ENCODE peak calls at places on chromosomes 1 and 21, in six cellular contexts. V, B, J, X, Y and D are unnamed samples.
A peak's percentile ranks its signal among the peaks of the same experiment; 100 is the strongest.

GRCh38 chr1:201208236-201208635 is 17.6 kb downstream of the IGFN1 start:
- DNase-seq in V (no peak), B (no peak), J (no peak), X (no peak), Y (no peak), D (no peak)

GRCh38 chr1:96361961-96362360 is 359.6 kb upstream of the PTBP2 start:
- DNase-seq in V (no peak), B (no peak), J (no peak), X (no peak), Y (no peak), D (no peak)

GRCh38 chr1:207264663-207265270 is 56.7 kb upstream of the CD55 start:
- DNase-seq in V (no peak), B (no peak), J (no peak), X (no peak), Y (no peak), D (no peak)

GRCh38 chr1:55869050-55869449 is 653.9 kb upstream of the USP24 start:
- DNase-seq in V (peak; percentile 62), B (no peak), J (no peak), X (no peak), Y (no peak), D (no peak)

GRCh38 chr21:43810505-43811261 is 21.3 kb downstream of the RRP1 start:
- DNase-seq in V (peak; percentile 83), B (peak; percentile 83), J (peak; percentile 78), X (peak; percentile 85), Y (peak; percentile 94), D (peak; percentile 86)

GRCh38 chr1:40829631-40830245 is 32.4 kb downstream of the CITED4 start:
- DNase-seq in V (no peak), B (no peak), J (no peak), X (no peak), Y (no peak), D (no peak)

GRCh38 chr1:115364044-115364775 is 26.2 kb upstream of the NGF start:
- DNase-seq in V (no peak), B (no peak), J (no peak), X (no peak), Y (no peak), D (no peak)

GRCh38 chr1:36023098-36023769 is 60.7 kb upstream of the TEKT2 start:
- DNase-seq in V (no peak), B (peak; percentile 60), J (no peak), X (no peak), Y (no peak), D (peak; percentile 6)

GRCh38 chr1:167165948-167166702 is 54.6 kb upstream of the POU2F1 start:
- DNase-seq in V (peak; percentile 77), B (no peak), J (no peak), X (peak; percentile 58), Y (no peak), D (peak; percentile 80)

GRCh38 chr1:151058682-151059341 is 610 bp downstream of the CDC42SE1 start:
- DNase-seq in V (peak; percentile 45), B (peak; percentile 32), J (no peak), X (peak; percentile 60), Y (no peak), D (peak; percentile 80)

GRCh38 chr1:214331180-214331579 is 50.2 kb downstream of the SMYD2 start:
- DNase-seq in V (no peak), B (no peak), J (no peak), X (no peak), Y (no peak), D (no peak)

GRCh38 chr21:15009964-15010363 is 54.8 kb downstream of the NRIP1 start:
- DNase-seq in V (no peak), B (no peak), J (no peak), X (no peak), Y (no peak), D (no peak)

GRCh38 chr1:61782771-61783170 is 40.5 kb downstream of the PATJ start:
- DNase-seq in V (no peak), B (peak; percentile 3), J (peak; percentile 15), X (no peak), Y (no peak), D (no peak)

GRCh38 chr21:32261929-32262328 is 16.9 kb downstream of the MIS18A start:
- DNase-seq in V (no peak), B (no peak), J (no peak), X (no peak), Y (no peak), D (no peak)

GRCh38 chr1:3154081-3154795 is 85.2 kb downstream of the PRDM16 start:
- DNase-seq in V (no peak), B (no peak), J (no peak), X (no peak), Y (no peak), D (no peak)

GRCh38 chr1:53704804-53705445 is 34.0 kb downstream of the GLIS1 start:
- DNase-seq in V (no peak), B (no peak), J (no peak), X (no peak), Y (no peak), D (no peak)

GRCh38 chr1:157199421-157199755 is 61.2 kb upstream of the ETV3 start:
- DNase-seq in V (no peak), B (no peak), J (no peak), X (no peak), Y (no peak), D (no peak)

GRCh38 chr1:45551684-45552083 is 1.1 kb downstream of the AKR1A1 start:
- DNase-seq in V (no peak), B (no peak), J (no peak), X (no peak), Y (no peak), D (no peak)

GRCh38 chr1:50420689-50421365 is 2.4 kb downstream of the DMRTA2 start:
- DNase-seq in V (peak; percentile 48), B (no peak), J (no peak), X (no peak), Y (no peak), D (no peak)

GRCh38 chr1:49677706-49678105 is 346.0 kb downstream of the AGBL4 start:
- DNase-seq in V (no peak), B (no peak), J (no peak), X (no peak), Y (no peak), D (no peak)

GRCh38 chr1:182303778-182304177 is 87.8 kb downstream of the GLUL start:
- DNase-seq in V (no peak), B (peak; percentile 18), J (no peak), X (no peak), Y (no peak), D (peak; percentile 43)

GRCh38 chr1:183470147-183470960 is 1.9 kb upstream of the SMG7 start:
- DNase-seq in V (peak; percentile 86), B (peak; percentile 88), J (peak; percentile 88), X (peak; percentile 93), Y (peak; percentile 95), D (peak; percentile 81)

GRCh38 chr1:153869486-153869885 is 53.3 kb downstream of the GATAD2B start:
- DNase-seq in V (no peak), B (no peak), J (no peak), X (no peak), Y (no peak), D (no peak)